ENCODE peak calls at places on chromosomes 5 and 9, in seven cellular contexts. R is activated CD4-positive, CD25-positive, alpha-beta regulatory T cell treated with anti-CD3 and anti-CD28 coated beads, Interleukin-2, amount 50 U/mL, for 16 hours; D is HFFc6; S is heart left ventricle; K is HEK293T; O is NCI-H2081 treated with DMSO at 0.1 percent for 48 hours; J is H7. U is an unnamed sample.

GRCh38 chr5:40071870-40072269 is 607.8 kb upstream of the PTGER4 start:
- DNase-seq in R (no peak), D (no peak), S (no peak), K (no peak), O (no peak), J (no peak), U (no peak)

GRCh38 chr9:79465171-79465570 is 106.6 kb upstream of the TLE4 start:
- DNase-seq in R (no peak), D (no peak), S (no peak), K (no peak), O (no peak), J (no peak), U (peak; percentile 62)

GRCh38 chr9:37988041-37988440 is 81.0 kb downstream of the SHB start:
- DNase-seq in R (no peak), D (no peak), S (no peak), K (no peak), O (no peak), J (no peak), U (no peak)

GRCh38 chr9:75891277-75892167 is 1.0 kb downstream of the PCSK5 start:
- DNase-seq in R (no peak), D (no peak), S (peak; percentile 38), K (peak; percentile 13), O (no peak), J (peak; percentile 66), U (no peak)

GRCh38 chr9:116661037-116661954 is 25.8 kb upstream of the TRIM32 start:
- DNase-seq in R (no peak), D (peak; percentile 63), S (no peak), K (peak; percentile 62), O (peak; percentile 45), J (peak; percentile 48), U (peak; percentile 70)

GRCh38 chr9:4700932-4701331 is 21.6 kb downstream of the CDC37L1 start:
- DNase-seq in R (no peak), D (no peak), S (no peak), K (no peak), O (no peak), J (no peak), U (no peak)

GRCh38 chr9:99385814-99386279 is 163.8 kb downstream of the SEC61B start:
- DNase-seq in R (no peak), D (peak; percentile 39), S (peak; percentile 48), K (peak; percentile 14), O (no peak), J (no peak), U (no peak)

GRCh38 chr9:111598730-111599091 is 736 bp downstream of the PTGR1 start:
- DNase-seq in R (no peak), D (peak; percentile 42), S (peak; percentile 39), K (no peak), O (no peak), J (no peak), U (no peak)

GRCh38 chr5:175494271-175495183 is 16.2 kb downstream of the SFXN1 start:
- DNase-seq in R (no peak), D (no peak), S (no peak), K (no peak), O (no peak), J (no peak), U (no peak)

GRCh38 chr5:168587987-168588386 is 8.8 kb upstream of the PANK3 start:
- DNase-seq in R (no peak), D (no peak), S (no peak), K (no peak), O (no peak), J (no peak), U (no peak)

GRCh38 chr9:87909310-87910041 is 8.3 kb upstream of the SPATA31C1 start:
- DNase-seq in R (no peak), D (no peak), S (no peak), K (no peak), O (no peak), J (peak; percentile 31), U (no peak)

GRCh38 chr5:141135030-141135717 is at the start of gene PCDHB5:
- DNase-seq in R (no peak), D (no peak), S (no peak), K (peak; percentile 15), O (no peak), J (peak; percentile 53), U (no peak)

GRCh38 chr5:151555760-151556576 is 35.2 kb downstream of the FAT2 start:
- DNase-seq in R (no peak), D (no peak), S (no peak), K (no peak), O (no peak), J (no peak), U (no peak)

GRCh38 chr5:53507013-53507412 is 26.6 kb downstream of the FST start:
- DNase-seq in R (no peak), D (no peak), S (no peak), K (no peak), O (no peak), J (no peak), U (no peak)

GRCh38 chr9:78778314-78778713 is 481.4 kb downstream of the PSAT1 start:
- DNase-seq in R (no peak), D (no peak), S (no peak), K (no peak), O (no peak), J (no peak), U (no peak)

GRCh38 chr5:41196197-41196596 is 17.1 kb downstream of the C6 start:
- DNase-seq in R (no peak), D (no peak), S (no peak), K (no peak), O (no peak), J (no peak), U (no peak)

GRCh38 chr9:136855461-136856077 is 3.4 kb downstream of the MAMDC4 start:
- DNase-seq in R (no peak), D (no peak), S (peak; percentile 29), K (no peak), O (no peak), J (peak; percentile 62), U (no peak)

GRCh38 chr9:95336281-95336680 is 18.8 kb upstream of the FANCC start:
- DNase-seq in R (no peak), D (no peak), S (no peak), K (no peak), O (no peak), J (peak; percentile 74), U (no peak)

GRCh38 chr5:176881816-176882565 is 17.2 kb downstream of the HK3 start:
- DNase-seq in R (no peak), D (no peak), S (peak; percentile 23), K (no peak), O (no peak), J (peak; percentile 50), U (no peak)

GRCh38 chr5:125486634-125487033 is 740.2 kb upstream of the ZNF608 start:
- DNase-seq in R (no peak), D (peak; percentile 29), S (no peak), K (no peak), O (no peak), J (no peak), U (no peak)

GRCh38 chr5:6379246-6379645 is 899 bp upstream of the MED10 start:
- DNase-seq in R (no peak), D (no peak), S (no peak), K (no peak), O (no peak), J (no peak), U (no peak)

GRCh38 chr9:78397045-78397843 is 100.3 kb downstream of the PSAT1 start:
- DNase-seq in R (no peak), D (no peak), S (no peak), K (peak; percentile 7), O (no peak), J (peak; percentile 16), U (peak; percentile 84)

GRCh38 chr5:177453852-177454396 is 7.3 kb downstream of the PRR7 start:
- DNase-seq in R (no peak), D (no peak), S (no peak), K (peak; percentile 39), O (no peak), J (no peak), U (peak; percentile 55)

GRCh38 chr9:87678650-87679355 is 47.1 kb upstream of the CTSL start:
- DNase-seq in R (no peak), D (peak; percentile 64), S (no peak), K (peak; percentile 71), O (no peak), J (peak; percentile 85), U (peak; percentile 55)

GRCh38 chr9:123329329-123329955 is 26.6 kb upstream of the CRB2 start:
- DNase-seq in R (no peak), D (peak; percentile 32), S (no peak), K (no peak), O (no peak), J (no peak), U (no peak)

GRCh38 chr5:158609328-158609727 is 490.4 kb downstream of the EBF1 start:
- DNase-seq in R (no peak), D (no peak), S (no peak), K (no peak), O (no peak), J (no peak), U (no peak)

GRCh38 chr5:120613729-120614128 is 149.6 kb downstream of the PRR16 start:
- DNase-seq in R (no peak), D (no peak), S (no peak), K (no peak), O (no peak), J (no peak), U (no peak)

GRCh38 chr9:125380406-125380805 is 118.8 kb downstream of the GAPVD1 start:
- DNase-seq in R (no peak), D (no peak), S (no peak), K (no peak), O (no peak), J (no peak), U (no peak)

GRCh38 chr5:63648376-63648775 is 313.9 kb downstream of the HTR1A start:
- DNase-seq in R (no peak), D (no peak), S (no peak), K (no peak), O (no peak), J (no peak), U (no peak)

GRCh38 chr5:67233075-67233474 is 36.5 kb upstream of the CD180 start:
- DNase-seq in R (no peak), D (no peak), S (no peak), K (no peak), O (no peak), J (no peak), U (no peak)

GRCh38 chr9:22237497-22238363 is 208.9 kb upstream of the DMRTA1 start:
- DNase-seq in R (no peak), D (peak; percentile 76), S (no peak), K (no peak), O (no peak), J (no peak), U (no peak)

GRCh38 chr5:56481998-56482698 is 249.0 kb upstream of the ANKRD55 start:
- DNase-seq in R (no peak), D (no peak), S (no peak), K (no peak), O (no peak), J (no peak), U (no peak)